ENCODE peak calls at places on chromosomes 12 and 14, in nine cellular contexts. One of them, this sample, is unnamed.

GRCh38 chr14:39426605-39427004 is 5.6 kb downstream of the FBXO33 start:
- DNase-seq in stimulated activated CD4-positive, alpha-beta T cell treated with anti-CD3 and anti-CD28 coated beads, Interleukin-15, amount 100 ng/mL, for 24 hours: no peak
- DNase-seq in AG04450: no peak
- DNase-seq in astrocyte of the cerebellum: peak; percentile 41
- DNase-seq in HEK293T: no peak
- DNase-seq in activated CD4-positive, CD25-positive, alpha-beta regulatory T cell: no peak
- DNase-seq in effector CD8-positive, alpha-beta T cell: no peak
- DNase-seq in KBM-7: peak; percentile 32
- DNase-seq in GM12878: no peak
- DNase-seq in this sample: no peak

GRCh38 chr12:121766290-121767039 is 27.0 kb downstream of the RHOF start:
- DNase-seq in KBM-7: no peak
- DNase-seq in astrocyte of the cerebellum: no peak
- DNase-seq in stimulated activated CD4-positive, alpha-beta T cell treated with anti-CD3 and anti-CD28 coated beads, Interleukin-15, amount 100 ng/mL, for 24 hours: no peak
- DNase-seq in effector CD8-positive, alpha-beta T cell: no peak
- DNase-seq in activated CD4-positive, CD25-positive, alpha-beta regulatory T cell: no peak
- DNase-seq in GM12878: no peak
- DNase-seq in AG04450: no peak
- DNase-seq in HEK293T: no peak
- DNase-seq in this sample: no peak

GRCh38 chr12:130481392-130481879 is 143.7 kb downstream of the PIWIL1 start:
- DNase-seq in HEK293T: no peak
- DNase-seq in effector CD8-positive, alpha-beta T cell: no peak
- DNase-seq in AG04450: no peak
- DNase-seq in activated CD4-positive, CD25-positive, alpha-beta regulatory T cell: no peak
- DNase-seq in astrocyte of the cerebellum: no peak
- DNase-seq in stimulated activated CD4-positive, alpha-beta T cell treated with anti-CD3 and anti-CD28 coated beads, Interleukin-15, amount 100 ng/mL, for 24 hours: no peak
- DNase-seq in GM12878: peak; percentile 47
- DNase-seq in KBM-7: no peak
- DNase-seq in this sample: no peak

GRCh38 chr12:131137836-131138637 is 184.3 kb downstream of the ADGRD1 start:
- DNase-seq in effector CD8-positive, alpha-beta T cell: no peak
- DNase-seq in activated CD4-positive, CD25-positive, alpha-beta regulatory T cell: no peak
- DNase-seq in GM12878: no peak
- DNase-seq in AG04450: no peak
- DNase-seq in stimulated activated CD4-positive, alpha-beta T cell treated with anti-CD3 and anti-CD28 coated beads, Interleukin-15, amount 100 ng/mL, for 24 hours: no peak
- DNase-seq in KBM-7: peak; percentile 82
- DNase-seq in HEK293T: no peak
- DNase-seq in astrocyte of the cerebellum: no peak
- DNase-seq in this sample: no peak

GRCh38 chr12:46579474-46579873 is 206.9 kb upstream of the SLC38A2 start:
- DNase-seq in AG04450: no peak
- DNase-seq in HEK293T: no peak
- DNase-seq in stimulated activated CD4-positive, alpha-beta T cell treated with anti-CD3 and anti-CD28 coated beads, Interleukin-15, amount 100 ng/mL, for 24 hours: no peak
- DNase-seq in effector CD8-positive, alpha-beta T cell: no peak
- DNase-seq in KBM-7: no peak
- DNase-seq in activated CD4-positive, CD25-positive, alpha-beta regulatory T cell: no peak
- DNase-seq in astrocyte of the cerebellum: no peak
- DNase-seq in GM12878: no peak
- DNase-seq in this sample: no peak

GRCh38 chr12:70640901-70641300 is 3.7 kb upstream of the PTPRB start:
- DNase-seq in effector CD8-positive, alpha-beta T cell: no peak
- DNase-seq in GM12878: no peak
- DNase-seq in stimulated activated CD4-positive, alpha-beta T cell treated with anti-CD3 and anti-CD28 coated beads, Interleukin-15, amount 100 ng/mL, for 24 hours: no peak
- DNase-seq in HEK293T: no peak
- DNase-seq in KBM-7: no peak
- DNase-seq in AG04450: no peak
- DNase-seq in astrocyte of the cerebellum: no peak
- DNase-seq in activated CD4-positive, CD25-positive, alpha-beta regulatory T cell: no peak
- DNase-seq in this sample: no peak

GRCh38 chr14:99263564-99264330 is 8.2 kb downstream of the BCL11B start:
- DNase-seq in effector CD8-positive, alpha-beta T cell: no peak
- DNase-seq in astrocyte of the cerebellum: no peak
- DNase-seq in stimulated activated CD4-positive, alpha-beta T cell treated with anti-CD3 and anti-CD28 coated beads, Interleukin-15, amount 100 ng/mL, for 24 hours: no peak
- DNase-seq in HEK293T: no peak
- DNase-seq in GM12878: no peak
- DNase-seq in KBM-7: no peak
- DNase-seq in activated CD4-positive, CD25-positive, alpha-beta regulatory T cell: no peak
- DNase-seq in AG04450: no peak
- DNase-seq in this sample: no peak

GRCh38 chr14:64994540-64994939 is 7.8 kb downstream of the FNTB start:
- DNase-seq in KBM-7: no peak
- DNase-seq in AG04450: no peak
- DNase-seq in HEK293T: no peak
- DNase-seq in stimulated activated CD4-positive, alpha-beta T cell treated with anti-CD3 and anti-CD28 coated beads, Interleukin-15, amount 100 ng/mL, for 24 hours: no peak
- DNase-seq in effector CD8-positive, alpha-beta T cell: no peak
- DNase-seq in astrocyte of the cerebellum: no peak
- DNase-seq in GM12878: no peak
- DNase-seq in activated CD4-positive, CD25-positive, alpha-beta regulatory T cell: no peak
- DNase-seq in this sample: no peak

GRCh38 chr12:58176296-58176869 is 235.0 kb downstream of the ATP23 start:
- DNase-seq in activated CD4-positive, CD25-positive, alpha-beta regulatory T cell: no peak
- DNase-seq in effector CD8-positive, alpha-beta T cell: no peak
- DNase-seq in AG04450: no peak
- DNase-seq in GM12878: no peak
- DNase-seq in HEK293T: peak; percentile 58
- DNase-seq in KBM-7: peak; percentile 9
- DNase-seq in stimulated activated CD4-positive, alpha-beta T cell treated with anti-CD3 and anti-CD28 coated beads, Interleukin-15, amount 100 ng/mL, for 24 hours: peak; percentile 1
- DNase-seq in astrocyte of the cerebellum: no peak
- DNase-seq in this sample: no peak

GRCh38 chr14:29265852-29266251 is 499.3 kb downstream of the FOXG1 start:
- DNase-seq in stimulated activated CD4-positive, alpha-beta T cell treated with anti-CD3 and anti-CD28 coated beads, Interleukin-15, amount 100 ng/mL, for 24 hours: no peak
- DNase-seq in AG04450: no peak
- DNase-seq in GM12878: no peak
- DNase-seq in astrocyte of the cerebellum: no peak
- DNase-seq in KBM-7: no peak
- DNase-seq in activated CD4-positive, CD25-positive, alpha-beta regulatory T cell: no peak
- DNase-seq in HEK293T: no peak
- DNase-seq in effector CD8-positive, alpha-beta T cell: no peak
- DNase-seq in this sample: no peak

GRCh38 chr14:99872786-99873440 is 79.7 kb downstream of the EML1 start:
- DNase-seq in HEK293T: no peak
- DNase-seq in KBM-7: no peak
- DNase-seq in effector CD8-positive, alpha-beta T cell: no peak
- DNase-seq in GM12878: no peak
- DNase-seq in stimulated activated CD4-positive, alpha-beta T cell treated with anti-CD3 and anti-CD28 coated beads, Interleukin-15, amount 100 ng/mL, for 24 hours: no peak
- DNase-seq in AG04450: no peak
- DNase-seq in astrocyte of the cerebellum: peak; percentile 81
- DNase-seq in activated CD4-positive, CD25-positive, alpha-beta regulatory T cell: no peak
- DNase-seq in this sample: no peak

GRCh38 chr12:127381043-127381668 is 885.8 kb upstream of the TMEM132C start:
- DNase-seq in KBM-7: peak; percentile 59
- DNase-seq in effector CD8-positive, alpha-beta T cell: no peak
- DNase-seq in GM12878: no peak
- DNase-seq in activated CD4-positive, CD25-positive, alpha-beta regulatory T cell: no peak
- DNase-seq in stimulated activated CD4-positive, alpha-beta T cell treated with anti-CD3 and anti-CD28 coated beads, Interleukin-15, amount 100 ng/mL, for 24 hours: peak; percentile 51
- DNase-seq in HEK293T: peak; percentile 80
- DNase-seq in AG04450: no peak
- DNase-seq in astrocyte of the cerebellum: no peak
- DNase-seq in this sample: peak; percentile 31

GRCh38 chr12:71662861-71663560 is 637 bp downstream of the ZFC3H1 start:
- DNase-seq in KBM-7: peak; percentile 67
- DNase-seq in astrocyte of the cerebellum: peak; percentile 4
- DNase-seq in AG04450: no peak
- DNase-seq in stimulated activated CD4-positive, alpha-beta T cell treated with anti-CD3 and anti-CD28 coated beads, Interleukin-15, amount 100 ng/mL, for 24 hours: peak; percentile 81
- DNase-seq in effector CD8-positive, alpha-beta T cell: peak; percentile 51
- DNase-seq in HEK293T: peak; percentile 26
- DNase-seq in GM12878: no peak
- DNase-seq in activated CD4-positive, CD25-positive, alpha-beta regulatory T cell: peak; percentile 52
- DNase-seq in this sample: peak; percentile 95

GRCh38 chr12:95593266-95593871 is 42.1 kb upstream of the USP44 start:
- DNase-seq in effector CD8-positive, alpha-beta T cell: no peak
- DNase-seq in HEK293T: no peak
- DNase-seq in AG04450: no peak
- DNase-seq in stimulated activated CD4-positive, alpha-beta T cell treated with anti-CD3 and anti-CD28 coated beads, Interleukin-15, amount 100 ng/mL, for 24 hours: no peak
- DNase-seq in astrocyte of the cerebellum: no peak
- DNase-seq in KBM-7: no peak
- DNase-seq in GM12878: no peak
- DNase-seq in activated CD4-positive, CD25-positive, alpha-beta regulatory T cell: no peak
- DNase-seq in this sample: peak; percentile 90

GRCh38 chr14:97065305-97066067 is 268.3 kb downstream of the VRK1 start:
- DNase-seq in HEK293T: no peak
- DNase-seq in GM12878: no peak
- DNase-seq in effector CD8-positive, alpha-beta T cell: no peak
- DNase-seq in activated CD4-positive, CD25-positive, alpha-beta regulatory T cell: no peak
- DNase-seq in stimulated activated CD4-positive, alpha-beta T cell treated with anti-CD3 and anti-CD28 coated beads, Interleukin-15, amount 100 ng/mL, for 24 hours: no peak
- DNase-seq in astrocyte of the cerebellum: no peak
- DNase-seq in AG04450: no peak
- DNase-seq in KBM-7: no peak
- DNase-seq in this sample: no peak

GRCh38 chr14:56666716-56667115 is 87.1 kb downstream of the TMEM260 start:
- DNase-seq in activated CD4-positive, CD25-positive, alpha-beta regulatory T cell: no peak
- DNase-seq in astrocyte of the cerebellum: peak; percentile 47
- DNase-seq in KBM-7: no peak
- DNase-seq in effector CD8-positive, alpha-beta T cell: no peak
- DNase-seq in stimulated activated CD4-positive, alpha-beta T cell treated with anti-CD3 and anti-CD28 coated beads, Interleukin-15, amount 100 ng/mL, for 24 hours: no peak
- DNase-seq in GM12878: no peak
- DNase-seq in HEK293T: no peak
- DNase-seq in AG04450: no peak
- DNase-seq in this sample: peak; percentile 1

GRCh38 chr12:22684526-22685118 is 59.7 kb downstream of the ETNK1 start:
- DNase-seq in activated CD4-positive, CD25-positive, alpha-beta regulatory T cell: no peak
- DNase-seq in KBM-7: peak; percentile 72
- DNase-seq in GM12878: peak; percentile 11
- DNase-seq in AG04450: no peak
- DNase-seq in HEK293T: peak; percentile 12
- DNase-seq in stimulated activated CD4-positive, alpha-beta T cell treated with anti-CD3 and anti-CD28 coated beads, Interleukin-15, amount 100 ng/mL, for 24 hours: no peak
- DNase-seq in astrocyte of the cerebellum: peak; percentile 58
- DNase-seq in effector CD8-positive, alpha-beta T cell: no peak
- DNase-seq in this sample: no peak

GRCh38 chr12:96434107-96434506 is 33.9 kb upstream of the CDK17 start:
- DNase-seq in KBM-7: peak; percentile 59
- DNase-seq in AG04450: peak; percentile 97
- DNase-seq in activated CD4-positive, CD25-positive, alpha-beta regulatory T cell: peak; percentile 27
- DNase-seq in effector CD8-positive, alpha-beta T cell: peak; percentile 65
- DNase-seq in stimulated activated CD4-positive, alpha-beta T cell treated with anti-CD3 and anti-CD28 coated beads, Interleukin-15, amount 100 ng/mL, for 24 hours: peak; percentile 69
- DNase-seq in astrocyte of the cerebellum: peak; percentile 91
- DNase-seq in HEK293T: no peak
- DNase-seq in GM12878: no peak
- DNase-seq in this sample: no peak

GRCh38 chr14:76901171-76902055 is 75.2 kb downstream of the LRRC74A start:
- DNase-seq in GM12878: no peak
- DNase-seq in stimulated activated CD4-positive, alpha-beta T cell treated with anti-CD3 and anti-CD28 coated beads, Interleukin-15, amount 100 ng/mL, for 24 hours: no peak
- DNase-seq in AG04450: no peak
- DNase-seq in astrocyte of the cerebellum: no peak
- DNase-seq in HEK293T: no peak
- DNase-seq in activated CD4-positive, CD25-positive, alpha-beta regulatory T cell: no peak
- DNase-seq in effector CD8-positive, alpha-beta T cell: no peak
- DNase-seq in KBM-7: no peak
- DNase-seq in this sample: no peak

GRCh38 chr12:89162704-89163261 is 189.5 kb downstream of the DUSP6 start:
- DNase-seq in AG04450: peak; percentile 94
- DNase-seq in astrocyte of the cerebellum: peak; percentile 75
- DNase-seq in GM12878: peak; percentile 23
- DNase-seq in HEK293T: no peak
- DNase-seq in stimulated activated CD4-positive, alpha-beta T cell treated with anti-CD3 and anti-CD28 coated beads, Interleukin-15, amount 100 ng/mL, for 24 hours: peak; percentile 79
- DNase-seq in KBM-7: peak; percentile 99
- DNase-seq in activated CD4-positive, CD25-positive, alpha-beta regulatory T cell: no peak
- DNase-seq in effector CD8-positive, alpha-beta T cell: no peak
- DNase-seq in this sample: peak; percentile 93

This sample was measured in esophagus muscularis mucosa.